ENCODE peak calls at places on chromosomes 3 and 15, in ten cellular contexts. One of them, this sample, is unnamed.

GRCh38 chr3:13462125-13462629 is 17.9 kb upstream of the HDAC11 start:
- DNase-seq in lung: no peak
- DNase-seq in uterus: no peak
- DNase-seq in CD4-positive, alpha-beta T cell: no peak
- DNase-seq in H9: no peak
- DNase-seq in GM13976: no peak
- DNase-seq in IMR-90: no peak
- DNase-seq in NB4: peak
- DNase-seq in WTC11: no peak
- DNase-seq in breast epithelium: no peak
- DNase-seq in this sample: no peak

GRCh38 chr3:13146643-13147143 is 73.5 kb upstream of the IQSEC1 start:
- DNase-seq in H9: no peak
- DNase-seq in IMR-90: no peak
- DNase-seq in WTC11: peak
- DNase-seq in breast epithelium: peak
- DNase-seq in CD4-positive, alpha-beta T cell: no peak
- DNase-seq in GM13976: no peak
- DNase-seq in lung: no peak
- DNase-seq in uterus: no peak
- DNase-seq in NB4: no peak
- DNase-seq in this sample: no peak

GRCh38 chr3:196159952-196160804 is 51.0 kb downstream of the ZDHHC19 start:
- DNase-seq in breast epithelium: no peak
- DNase-seq in GM13976: peak
- DNase-seq in NB4: peak
- DNase-seq in IMR-90: peak
- DNase-seq in WTC11: peak
- DNase-seq in lung: peak
- DNase-seq in uterus: no peak
- DNase-seq in H9: peak
- DNase-seq in CD4-positive, alpha-beta T cell: no peak
- DNase-seq in this sample: peak

GRCh38 chr15:66588971-66589370 is 23.2 kb upstream of the LCTL start:
- DNase-seq in GM13976: no peak
- DNase-seq in NB4: no peak
- DNase-seq in WTC11: peak
- DNase-seq in uterus: no peak
- DNase-seq in breast epithelium: no peak
- DNase-seq in IMR-90: no peak
- DNase-seq in CD4-positive, alpha-beta T cell: no peak
- DNase-seq in lung: no peak
- DNase-seq in H9: peak
- DNase-seq in this sample: no peak

GRCh38 chr3:52185837-52186236 is 12.1 kb upstream of the ALAS1 start:
- DNase-seq in WTC11: no peak
- DNase-seq in CD4-positive, alpha-beta T cell: no peak
- DNase-seq in H9: no peak
- DNase-seq in breast epithelium: no peak
- DNase-seq in IMR-90: no peak
- DNase-seq in lung: no peak
- DNase-seq in uterus: no peak
- DNase-seq in NB4: peak
- DNase-seq in GM13976: no peak
- DNase-seq in this sample: no peak

GRCh38 chr3:120568198-120568523 is 28.0 kb upstream of the NDUFB4 start:
- DNase-seq in breast epithelium: no peak
- DNase-seq in WTC11: no peak
- DNase-seq in NB4: no peak
- DNase-seq in CD4-positive, alpha-beta T cell: no peak
- DNase-seq in lung: no peak
- DNase-seq in IMR-90: no peak
- DNase-seq in H9: no peak
- DNase-seq in uterus: no peak
- DNase-seq in GM13976: no peak
- DNase-seq in this sample: no peak

GRCh38 chr3:21028412-21028811 is 722.6 kb downstream of the ZNF385D start:
- DNase-seq in lung: no peak
- DNase-seq in GM13976: no peak
- DNase-seq in breast epithelium: no peak
- DNase-seq in WTC11: no peak
- DNase-seq in H9: no peak
- DNase-seq in CD4-positive, alpha-beta T cell: no peak
- DNase-seq in NB4: no peak
- DNase-seq in IMR-90: no peak
- DNase-seq in uterus: no peak
- DNase-seq in this sample: no peak

GRCh38 chr3:107241217-107241616 is 136.0 kb upstream of the CCDC54 start:
- DNase-seq in WTC11: peak
- DNase-seq in breast epithelium: peak
- DNase-seq in H9: peak
- DNase-seq in IMR-90: no peak
- DNase-seq in CD4-positive, alpha-beta T cell: no peak
- DNase-seq in lung: peak
- DNase-seq in NB4: peak
- DNase-seq in GM13976: peak
- DNase-seq in uterus: no peak
- DNase-seq in this sample: peak

GRCh38 chr3:69081583-69082262 is 1.6 kb upstream of the UBA3 start:
- DNase-seq in uterus: no peak
- DNase-seq in GM13976: no peak
- DNase-seq in breast epithelium: no peak
- DNase-seq in WTC11: no peak
- DNase-seq in IMR-90: no peak
- DNase-seq in CD4-positive, alpha-beta T cell: no peak
- DNase-seq in H9: peak
- DNase-seq in NB4: no peak
- DNase-seq in lung: no peak
- DNase-seq in this sample: no peak

GRCh38 chr3:4732974-4733373 is 239.8 kb downstream of the ITPR1 start:
- DNase-seq in H9: peak
- DNase-seq in uterus: no peak
- DNase-seq in WTC11: no peak
- DNase-seq in breast epithelium: no peak
- DNase-seq in lung: no peak
- DNase-seq in GM13976: no peak
- DNase-seq in CD4-positive, alpha-beta T cell: no peak
- DNase-seq in NB4: no peak
- DNase-seq in IMR-90: no peak
- DNase-seq in this sample: no peak

GRCh38 chr3:27147215-27147614 is 222.0 kb downstream of the NEK10 start:
- DNase-seq in H9: no peak
- DNase-seq in IMR-90: peak
- DNase-seq in breast epithelium: no peak
- DNase-seq in GM13976: no peak
- DNase-seq in WTC11: no peak
- DNase-seq in lung: no peak
- DNase-seq in NB4: no peak
- DNase-seq in CD4-positive, alpha-beta T cell: no peak
- DNase-seq in uterus: peak
- DNase-seq in this sample: no peak

GRCh38 chr15:66659384-66659783 is 42.7 kb upstream of the SMAD6 start:
- DNase-seq in breast epithelium: no peak
- DNase-seq in H9: no peak
- DNase-seq in CD4-positive, alpha-beta T cell: no peak
- DNase-seq in GM13976: no peak
- DNase-seq in NB4: no peak
- DNase-seq in lung: no peak
- DNase-seq in IMR-90: no peak
- DNase-seq in WTC11: no peak
- DNase-seq in uterus: no peak
- DNase-seq in this sample: no peak

GRCh38 chr15:42494998-42495360 is 455 bp upstream of the SNAP23 start:
- DNase-seq in CD4-positive, alpha-beta T cell: no peak
- DNase-seq in GM13976: no peak
- DNase-seq in breast epithelium: no peak
- DNase-seq in IMR-90: peak
- DNase-seq in H9: no peak
- DNase-seq in NB4: no peak
- DNase-seq in WTC11: no peak
- DNase-seq in lung: peak
- DNase-seq in uterus: peak
- DNase-seq in this sample: no peak

GRCh38 chr3:194284351-194284750 is 66.8 kb downstream of the CPN2 start:
- DNase-seq in lung: no peak
- DNase-seq in uterus: no peak
- DNase-seq in IMR-90: no peak
- DNase-seq in WTC11: no peak
- DNase-seq in breast epithelium: peak
- DNase-seq in CD4-positive, alpha-beta T cell: no peak
- DNase-seq in GM13976: no peak
- DNase-seq in H9: no peak
- DNase-seq in NB4: no peak
- DNase-seq in this sample: no peak

GRCh38 chr3:23455084-23455483 is 252.0 kb downstream of the UBE2E2 start:
- DNase-seq in CD4-positive, alpha-beta T cell: no peak
- DNase-seq in breast epithelium: no peak
- DNase-seq in IMR-90: peak
- DNase-seq in WTC11: no peak
- DNase-seq in NB4: peak
- DNase-seq in lung: no peak
- DNase-seq in H9: no peak
- DNase-seq in uterus: no peak
- DNase-seq in GM13976: no peak
- DNase-seq in this sample: no peak

GRCh38 chr3:71376911-71377310 is 206.6 kb downstream of the FOXP1 start:
- DNase-seq in lung: no peak
- DNase-seq in NB4: no peak
- DNase-seq in GM13976: no peak
- DNase-seq in H9: no peak
- DNase-seq in IMR-90: no peak
- DNase-seq in uterus: no peak
- DNase-seq in WTC11: no peak
- DNase-seq in breast epithelium: no peak
- DNase-seq in CD4-positive, alpha-beta T cell: no peak
- DNase-seq in this sample: no peak

DNA sequence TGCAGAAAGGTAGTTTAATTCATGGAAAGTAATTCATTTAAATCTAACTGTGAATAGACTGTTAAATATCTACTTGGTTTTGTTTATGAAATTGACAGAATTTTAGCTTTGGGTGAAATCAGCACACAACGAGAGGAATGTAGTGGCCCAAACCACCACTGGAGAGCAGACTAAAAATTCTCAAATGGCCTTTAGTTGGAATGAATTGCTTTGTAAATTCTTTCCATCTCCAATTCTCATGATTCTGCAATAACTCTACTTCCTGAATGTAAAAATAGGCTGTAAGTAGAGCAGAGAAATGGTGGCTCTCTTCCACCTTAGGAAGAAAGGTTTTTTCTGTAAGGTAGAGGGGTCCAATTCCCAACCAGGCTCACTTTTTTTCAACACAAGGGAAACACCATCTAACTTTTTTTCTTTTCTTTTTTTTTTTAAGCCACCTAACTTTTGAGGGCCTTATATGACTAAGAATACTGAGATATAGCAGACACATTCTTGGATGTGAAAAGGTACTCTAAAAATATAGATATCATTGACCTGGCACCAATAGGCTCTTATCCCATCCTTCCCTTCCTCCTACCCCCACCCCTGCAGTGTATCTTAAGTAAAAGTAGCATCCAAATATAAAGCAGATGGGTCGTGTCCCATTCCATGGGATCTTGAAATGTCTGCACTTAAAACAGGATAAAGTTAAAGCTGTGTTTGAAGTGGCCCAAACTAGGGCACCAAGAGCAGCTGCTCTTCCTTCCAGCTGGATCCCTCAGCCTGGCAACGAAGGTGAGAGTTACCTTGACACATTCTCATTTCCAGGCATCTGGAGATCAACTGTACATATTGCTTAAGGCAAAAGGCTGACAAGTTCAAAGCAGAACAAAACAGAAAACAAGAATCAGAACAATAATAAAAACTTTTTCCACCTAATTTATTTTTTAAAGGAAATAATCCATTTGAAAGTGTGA is 194.1 kb downstream of the TPRG1 start:
- DNase-seq in NB4: peak
- DNase-seq in WTC11: no peak
- DNase-seq in breast epithelium: no peak
- DNase-seq in H9: no peak
- DNase-seq in GM13976: no peak
- DNase-seq in CD4-positive, alpha-beta T cell: no peak
- DNase-seq in IMR-90: no peak
- DNase-seq in lung: no peak
- DNase-seq in uterus: no peak
- DNase-seq in this sample: no peak
- TF ChIP-seq CTCF in NB4: no peak
- TF ChIP-seq CTCF in WTC11: no peak
- TF ChIP-seq CTCF in breast epithelium: no peak
- TF ChIP-seq CTCF in H9: no peak
- TF ChIP-seq CTCF in GM13976: no peak
- TF ChIP-seq CTCF in CD4-positive, alpha-beta T cell: no peak
- TF ChIP-seq CTCF in IMR-90: no peak
- TF ChIP-seq CTCF in lung: no peak
- TF ChIP-seq CTCF in uterus: no peak
- TF ChIP-seq CTCF in this sample: no peak

GRCh38 chr3:179840985-179841384 is 188.1 kb downstream of the USP13 start:
- DNase-seq in lung: no peak
- DNase-seq in breast epithelium: no peak
- DNase-seq in CD4-positive, alpha-beta T cell: no peak
- DNase-seq in WTC11: no peak
- DNase-seq in IMR-90: peak
- DNase-seq in GM13976: no peak
- DNase-seq in H9: no peak
- DNase-seq in uterus: no peak
- DNase-seq in NB4: no peak
- DNase-seq in this sample: no peak
- TF ChIP-seq CTCF in lung: no peak
- TF ChIP-seq CTCF in breast epithelium: no peak
- TF ChIP-seq CTCF in CD4-positive, alpha-beta T cell: no peak
- TF ChIP-seq CTCF in WTC11: no peak
- TF ChIP-seq CTCF in IMR-90: no peak
- TF ChIP-seq CTCF in GM13976: no peak
- TF ChIP-seq CTCF in H9: no peak
- TF ChIP-seq CTCF in uterus: no peak
- TF ChIP-seq CTCF in NB4: no peak
- TF ChIP-seq CTCF in this sample: no peak

DNA sequence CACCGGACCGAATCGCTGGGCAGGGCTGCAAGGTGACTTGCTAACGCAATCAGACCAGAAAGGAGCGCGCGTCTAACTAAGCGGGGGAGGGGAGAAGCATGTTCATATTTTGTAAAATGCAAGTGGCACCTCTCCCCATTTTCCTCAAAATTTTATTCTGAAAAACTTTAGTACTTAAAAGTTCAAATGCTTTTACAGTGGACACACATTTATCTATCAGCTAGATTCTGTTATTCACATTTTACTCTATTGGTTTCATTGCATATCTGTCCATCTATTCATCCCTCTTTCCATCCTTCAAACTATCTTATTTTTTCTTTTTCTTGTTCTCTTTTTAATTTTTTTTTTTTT is 46.1 kb upstream of the KLHL25 start:
- DNase-seq in CD4-positive, alpha-beta T cell: no peak
- DNase-seq in H9: no peak
- DNase-seq in WTC11: no peak
- DNase-seq in breast epithelium: no peak
- DNase-seq in GM13976: no peak
- DNase-seq in IMR-90: no peak
- DNase-seq in uterus: no peak
- DNase-seq in NB4: no peak
- DNase-seq in lung: no peak
- DNase-seq in this sample: no peak
- TF ChIP-seq CTCF in CD4-positive, alpha-beta T cell: peak
- TF ChIP-seq CTCF in H9: no peak
- TF ChIP-seq CTCF in WTC11: no peak
- TF ChIP-seq CTCF in breast epithelium: no peak
- TF ChIP-seq CTCF in GM13976: no peak
- TF ChIP-seq CTCF in IMR-90: no peak
- TF ChIP-seq CTCF in uterus: no peak
- TF ChIP-seq CTCF in NB4: no peak
- TF ChIP-seq CTCF in lung: no peak
- TF ChIP-seq CTCF in this sample: no peak

GRCh38 chr3:54781728-54782127 is 146.1 kb downstream of the LRTM1 start:
- DNase-seq in lung: no peak
- DNase-seq in IMR-90: no peak
- DNase-seq in uterus: no peak
- DNase-seq in GM13976: no peak
- DNase-seq in breast epithelium: no peak
- DNase-seq in WTC11: no peak
- DNase-seq in NB4: no peak
- DNase-seq in CD4-positive, alpha-beta T cell: no peak
- DNase-seq in H9: no peak
- DNase-seq in this sample: no peak
- TF ChIP-seq CTCF in lung: no peak
- TF ChIP-seq CTCF in IMR-90: no peak
- TF ChIP-seq CTCF in uterus: no peak
- TF ChIP-seq CTCF in GM13976: no peak
- TF ChIP-seq CTCF in breast epithelium: no peak
- TF ChIP-seq CTCF in WTC11: no peak
- TF ChIP-seq CTCF in NB4: no peak
- TF ChIP-seq CTCF in CD4-positive, alpha-beta T cell: no peak
- TF ChIP-seq CTCF in H9: peak
- TF ChIP-seq CTCF in this sample: no peak

This sample was measured in activated B cell treated with CpG ODN at 0.5 μM for 24 hours.